ENCODE peak calls at places on chromosomes 13 and 19, in seven cellular contexts. Y, F, X, K, E, R and C are unnamed samples.

GRCh38 chr13:25478186-25478585 is 106.4 kb downstream of the ATP8A2 start:
- DNase-seq in K (no peak), X (no peak), F (no peak), E (no peak), R (no peak), Y (no peak), C (no peak)

GRCh38 chr19:38032151-38032550 is 125.1 kb downstream of the SIPA1L3 start:
- DNase-seq in E (no peak), R (no peak), X (no peak), F (no peak), Y (no peak), K (no peak), C (no peak)

GRCh38 chr13:87274209-87274819 is 396.9 kb upstream of the SLITRK5 start:
- DNase-seq in K (no peak), F (no peak), X (no peak), Y (no peak), R (no peak), E (peak; percentile 2), C (no peak)

GRCh38 chr13:101397742-101398141 is 18.6 kb downstream of the NALCN start:
- DNase-seq in X (no peak), E (peak; percentile 69), F (no peak), R (no peak), K (no peak), Y (no peak), C (no peak)

GRCh38 chr13:97194473-97194872 is 27.7 kb upstream of the MBNL2 start:
- DNase-seq in F (no peak), K (no peak), R (no peak), X (no peak), E (peak; percentile 20), Y (no peak), C (no peak)

GRCh38 chr19:52942371-52943133 is 19.3 kb upstream of the ZNF888 start:
- DNase-seq in K (peak; percentile 96), F (peak; percentile 61), E (peak; percentile 91), R (peak; percentile 62), X (peak; percentile 96), Y (peak; percentile 92), C (peak; percentile 94)

GRCh38 chr19:39167461-39168257 is 29.1 kb upstream of the NCCRP1 start:
- DNase-seq in F (peak; percentile 46), E (no peak), K (no peak), X (no peak), Y (no peak), R (no peak), C (no peak)

GRCh38 chr13:45327253-45327954 is 13.6 kb downstream of the TPT1 start:
- DNase-seq in X (no peak), F (no peak), Y (no peak), R (no peak), K (no peak), E (no peak), C (no peak)

GRCh38 chr13:49351871-49352270 is 92.0 kb downstream of the CAB39L start:
- DNase-seq in R (no peak), F (no peak), K (no peak), E (no peak), X (no peak), Y (no peak), C (no peak)

GRCh38 chr19:41521860-41522555 is 54.0 kb upstream of the CEACAM21 start:
- DNase-seq in R (no peak), K (peak; percentile 76), Y (peak; percentile 41), X (peak; percentile 48), F (no peak), E (no peak), C (no peak)

GRCh38 chr13:40558656-40559055 is 107.8 kb downstream of the FOXO1 start:
- DNase-seq in Y (no peak), E (no peak), F (no peak), K (no peak), R (no peak), X (no peak), C (no peak)

GRCh38 chr19:17775991-17776803 is 18.7 kb upstream of the B3GNT3 start:
- DNase-seq in Y (no peak), E (no peak), X (no peak), R (no peak), K (no peak), F (no peak), C (no peak)

GRCh38 chr13:26653310-26653709 is 95.8 kb downstream of the WASF3 start:
- DNase-seq in K (no peak), F (no peak), X (no peak), E (peak; percentile 25), R (no peak), Y (no peak), C (no peak)

GRCh38 chr19:3095375-3096191 is 1.4 kb downstream of the GNA11 start:
- DNase-seq in Y (peak; percentile 74), X (no peak), F (peak; percentile 76), E (no peak), K (no peak), R (no peak), C (no peak)

GRCh38 chr19:45922281-45922680 is 7.7 kb upstream of the NANOS2 start:
- DNase-seq in E (no peak), K (no peak), R (no peak), Y (no peak), X (no peak), F (no peak), C (no peak)

GRCh38 chr13:39493966-39494365 is 109.0 kb downstream of the LHFPL6 start:
- DNase-seq in F (no peak), E (no peak), K (no peak), X (no peak), Y (no peak), R (no peak), C (no peak)

GRCh38 chr19:46753420-46754155 is 7.3 kb upstream of the STRN4 start:
- DNase-seq in E (no peak), F (peak; percentile 77), Y (peak; percentile 72), X (peak; percentile 64), K (no peak), R (no peak), C (peak; percentile 41)

GRCh38 chr13:70668293-70668692 is 560.0 kb upstream of the KLHL1 start:
- DNase-seq in E (no peak), X (no peak), K (no peak), R (no peak), F (no peak), Y (no peak), C (no peak)

GRCh38 chr13:67642638-67643037 is 412.5 kb upstream of the PCDH9 start:
- DNase-seq in F (no peak), Y (no peak), X (no peak), E (no peak), R (no peak), K (no peak), C (no peak)

GRCh38 chr13:44422755-44423643 is 49.4 kb downstream of the SERP2 start:
- DNase-seq in F (no peak), X (peak; percentile 57), R (no peak), Y (no peak), K (no peak), E (no peak), C (no peak)

GRCh38 chr19:5903502-5904301 is at the start of gene NDUFA11:
- DNase-seq in K (peak; percentile 99), E (peak; percentile 95), F (peak; percentile 96), R (peak; percentile 99), X (peak; percentile 98), Y (peak; percentile 96), C (peak; percentile 99)

GRCh38 chr19:13118424-13119193 is 545 bp downstream of the NACC1 start:
- DNase-seq in X (no peak), F (peak; percentile 82), E (peak; percentile 64), K (peak; percentile 68), R (no peak), Y (no peak), C (peak; percentile 43)

GRCh38 chr19:40519352-40520322 is 52.8 kb downstream of the SPTBN4 start:
- DNase-seq in F (no peak), X (no peak), E (peak; percentile 68), Y (no peak), K (no peak), R (no peak), C (no peak)

GRCh38 chr19:17834350-17835181 is 13.2 kb downstream of the JAK3 start:
- DNase-seq in X (no peak), K (no peak), F (no peak), E (no peak), R (no peak), Y (no peak), C (no peak)